ENCODE peak calls at places on chromosomes 4 and X, in nine cellular contexts. O is mammary epithelial cell, I is GM23248, Q is K562, X is IMR-90, L is HCT116, Y is mesendoderm, C is neuronal stem cell, W is neural progenitor cell. M is an unnamed sample.

GRCh38 chr4:48093949-48094550 is 40.0 kb downstream of the TXK start:
- DNase-seq in I (no peak), C (no peak), X (peak; percentile 7), L (no peak), Y (peak; percentile 82), O (peak; percentile 93), W (peak; percentile 38), Q (no peak), M (no peak)

GRCh38 chr4:24734511-24734910 is 60.9 kb upstream of the SOD3 start:
- DNase-seq in Q (no peak), W (no peak), O (no peak), L (no peak), X (peak; percentile 7), C (no peak), Y (no peak), I (peak; percentile 48), M (no peak)

GRCh38 chr4:143531368-143531767 is 17.9 kb downstream of the SMARCA5 start:
- DNase-seq in O (no peak), L (no peak), X (peak; percentile 5), I (peak; percentile 45), Y (peak; percentile 11), W (peak; percentile 3), Q (no peak), C (no peak), M (no peak)

GRCh38 chrX:27186671-27187070 is 276.5 kb downstream of the PPP4R3C start:
- DNase-seq in O (peak; percentile 34), L (peak; percentile 3), Q (peak; percentile 14), W (peak; percentile 35), X (peak; percentile 28), Y (peak; percentile 48), I (peak; percentile 45), C (peak; percentile 6), M (peak; percentile 10)

GRCh38 chrX:16250296-16250695 is 83.0 kb downstream of the MAGEB17 start:
- DNase-seq in Q (no peak), X (peak; percentile 13), W (no peak), Y (no peak), L (no peak), O (no peak), C (no peak), I (peak; percentile 23), M (no peak)

GRCh38 chrX:71454222-71454621 is 78.7 kb upstream of the OGT start:
- DNase-seq in Y (no peak), Q (no peak), L (no peak), X (peak; percentile 42), W (no peak), C (no peak), O (no peak), I (peak; percentile 16), M (no peak)

GRCh38 chr4:123405212-123405856 is 8.7 kb downstream of the SPRY1 start:
- DNase-seq in W (no peak), X (no peak), O (no peak), C (no peak), Q (no peak), I (no peak), L (no peak), Y (no peak), M (no peak)

GRCh38 chr4:152719856-152720556 is 40.2 kb upstream of the TMEM154 start:
- DNase-seq in C (no peak), L (no peak), I (no peak), W (no peak), X (no peak), Y (no peak), O (peak; percentile 59), Q (no peak), M (no peak)

GRCh38 chr4:99861120-99861905 is 32.9 kb downstream of the LAMTOR3 start:
- DNase-seq in I (no peak), O (peak; percentile 79), W (no peak), X (no peak), Q (no peak), L (no peak), Y (no peak), C (no peak), M (no peak)

GRCh38 chr4:110020139-110020538 is 107.5 kb downstream of the EGF start:
- DNase-seq in Y (peak; percentile 79), C (peak; percentile 24), O (no peak), W (peak; percentile 22), X (peak; percentile 14), Q (no peak), L (no peak), I (no peak), M (no peak)

GRCh38 chrX:119618439-119618838 is 12.2 kb upstream of the NKRF start:
- DNase-seq in W (no peak), Y (no peak), C (no peak), I (no peak), L (no peak), Q (no peak), O (no peak), X (no peak), M (no peak)

GRCh38 chrX:15567886-15568616 is 32.7 kb downstream of the ACE2 start:
- DNase-seq in X (no peak), W (no peak), L (no peak), Q (no peak), C (no peak), I (no peak), Y (peak; percentile 5), O (peak; percentile 18), M (no peak)

GRCh38 chrX:48897157-48897620 is 379 bp downstream of the TIMM17B start:
- DNase-seq in W (peak; percentile 92), I (peak; percentile 84), Q (peak; percentile 65), X (peak; percentile 66), Y (peak; percentile 91), C (peak; percentile 72), L (peak; percentile 70), O (peak; percentile 77), M (no peak)

GRCh38 chr4:2186133-2186864 is 55.6 kb downstream of the HAUS3 start:
- DNase-seq in C (no peak), Q (no peak), X (peak; percentile 22), Y (peak; percentile 83), W (peak; percentile 76), O (peak; percentile 58), I (no peak), L (peak; percentile 52), M (no peak)

GRCh38 chr4:157128395-157128794 is 52.4 kb downstream of the GLRB start:
- DNase-seq in Y (peak; percentile 2), C (no peak), Q (no peak), X (peak; percentile 52), L (peak; percentile 15), W (no peak), I (peak; percentile 60), O (peak; percentile 36), M (no peak)

DNA sequence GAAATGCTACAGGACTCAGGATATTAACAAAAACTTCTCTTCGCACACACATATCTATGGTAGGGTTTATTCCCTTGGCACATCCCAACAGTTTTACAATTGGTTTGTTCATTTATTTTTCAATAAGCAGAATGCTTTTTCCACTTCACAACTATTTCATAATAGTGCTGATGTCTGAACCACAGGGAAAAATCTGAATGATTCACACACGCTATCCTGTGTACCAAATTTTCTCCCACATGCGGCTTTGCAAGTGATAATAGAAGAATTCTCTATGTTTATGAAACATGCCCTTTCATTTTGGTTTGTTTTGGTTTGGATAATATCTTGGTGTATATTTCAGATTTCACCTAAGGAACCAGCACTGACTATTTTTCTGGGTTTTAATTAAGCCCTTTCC is 725.7 kb upstream of the TENM3 start:
- DNase-seq in Y (no peak), L (no peak), W (no peak), O (no peak), Q (no peak), I (no peak), C (no peak), X (peak; percentile 4), M (no peak)
- H3K9ac ChIP-seq in Y (no peak overlapping the region), L (no peak overlapping the region), W (no peak overlapping the region), O (no peak overlapping the region), Q (no peak overlapping the region), I (no peak overlapping the region), C (no peak overlapping the region), X (no peak overlapping the region), M (no peak overlapping the region)

DNA sequence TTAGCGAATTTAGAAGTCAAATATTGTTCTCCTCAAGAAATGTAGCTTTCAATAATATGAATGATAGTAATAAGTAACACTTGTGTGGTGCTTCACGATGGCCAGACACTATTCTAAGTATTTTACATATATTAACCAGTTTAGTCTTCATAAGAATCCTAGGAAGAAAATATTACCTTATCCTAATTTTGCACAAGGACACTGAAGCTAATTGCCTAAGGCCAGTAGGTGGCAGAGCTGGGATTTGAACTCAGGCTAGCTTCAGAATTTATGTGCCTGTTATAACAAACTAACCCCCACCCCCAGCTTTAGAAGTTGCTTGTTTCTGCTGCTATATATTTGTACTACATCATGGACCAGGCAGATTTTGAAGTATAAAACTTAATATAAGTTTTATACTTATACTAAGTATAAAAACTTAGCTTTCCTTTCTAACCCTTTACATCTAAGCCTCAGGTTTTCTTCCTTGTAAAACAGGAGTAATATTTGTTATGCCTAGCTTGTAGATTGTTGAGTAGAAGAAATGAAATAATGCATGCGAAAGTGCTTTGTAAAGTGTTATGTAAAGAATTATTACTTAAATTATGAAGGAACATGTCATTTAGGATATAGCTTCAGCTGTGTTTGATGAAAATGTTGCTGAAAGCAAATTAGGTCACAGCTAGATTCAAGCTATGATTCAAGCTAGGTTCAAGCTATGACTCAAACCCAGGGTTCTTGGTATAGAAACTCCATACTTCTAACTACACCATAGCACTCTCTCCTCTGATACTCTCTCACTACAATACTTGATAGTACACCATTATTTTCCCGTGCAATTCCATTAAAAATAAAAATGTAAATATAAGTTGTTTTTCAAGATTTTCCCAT is 4.2 kb upstream of the CDS1 start:
- DNase-seq in Q (no peak), W (peak; percentile 50), L (peak; percentile 51), C (no peak), X (peak; percentile 58), Y (peak; percentile 76), I (peak; percentile 65), O (peak; percentile 55), M (no peak)
- H3K27ac ChIP-seq in Q (no peak overlapping the region), W (no peak overlapping the region), L (no peak overlapping the region), C (no peak overlapping the region), X (no peak overlapping the region), Y (no peak overlapping the region), I (no peak overlapping the region), O (peak overlapping the region; percentile 44), M (no peak overlapping the region)

DNA sequence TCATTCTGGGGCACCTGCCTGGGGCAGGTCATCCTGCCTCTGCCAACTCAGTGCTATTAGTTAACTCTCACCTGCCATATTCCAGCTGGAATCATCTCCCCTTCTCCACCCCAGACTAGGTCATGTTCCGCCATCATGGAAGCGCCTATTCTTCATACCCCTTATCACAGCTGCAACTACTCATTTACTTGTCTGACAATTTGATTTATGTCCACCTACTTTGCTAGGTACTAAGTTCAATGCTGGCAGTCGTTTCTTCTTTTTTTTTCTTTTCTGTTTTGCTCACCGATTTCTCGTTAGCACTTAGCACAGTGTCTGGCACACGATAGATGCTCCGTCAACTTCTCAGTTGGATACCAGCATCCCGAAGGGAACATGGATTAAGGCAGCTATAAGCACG is 1.1 kb upstream of the FMR1 start:
- DNase-seq in O (no peak), Q (no peak), L (no peak), I (no peak), X (no peak), C (no peak), W (no peak), Y (no peak), M (no peak)
- H3K9ac ChIP-seq in O (no peak overlapping the region), Q (no peak overlapping the region), L (no peak overlapping the region), I (no peak overlapping the region), X (no peak overlapping the region), C (no peak overlapping the region), W (no peak overlapping the region), Y (no peak overlapping the region), M (no peak overlapping the region)

DNA sequence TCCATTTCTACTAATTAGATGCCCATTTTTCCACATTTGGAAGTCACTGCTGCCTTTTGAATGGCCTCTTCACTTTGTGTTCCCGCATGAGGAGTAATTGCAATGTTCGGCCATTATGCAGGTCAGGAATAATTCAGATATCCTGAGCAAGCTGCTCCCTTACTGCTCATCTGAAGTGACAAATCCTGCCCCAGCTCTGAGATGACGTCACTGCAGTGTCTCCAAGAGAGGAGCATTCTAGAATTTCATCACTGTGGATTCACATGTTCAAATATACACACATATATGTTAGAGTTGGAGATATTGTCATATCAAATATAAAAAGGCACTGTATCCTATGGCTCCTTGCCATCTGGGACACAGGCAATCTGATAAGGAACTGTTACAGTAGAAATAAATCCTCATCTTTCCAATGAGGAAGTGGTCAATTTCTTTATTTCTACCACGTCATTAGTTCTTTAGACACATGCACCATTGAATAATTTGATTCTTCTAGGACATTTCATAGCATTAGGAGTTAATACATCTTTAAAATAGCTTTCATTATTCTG is 706.9 kb upstream of the TENM3 start:
- DNase-seq in I (no peak), O (no peak), Q (no peak), Y (no peak), C (no peak), W (no peak), L (no peak), X (peak; percentile 13), M (no peak)
- H3K27ac ChIP-seq in I (no peak overlapping the region), O (no peak overlapping the region), Q (no peak overlapping the region), Y (no peak overlapping the region), C (no peak overlapping the region), W (no peak overlapping the region), L (no peak overlapping the region), X (no peak overlapping the region), M (no peak overlapping the region)